ENCODE peak calls at places on chromosomes 7 and 10, in seven cellular contexts. F is cerebellar cortex; P is NB4; M is DMS153; X is effector CD4-positive, alpha-beta T cell; Q is brain microvascular endothelial cell; D is globus pallidus. K is an unnamed sample.

GRCh38 chr10:113232928-113233511 is 283.0 kb downstream of the TCF7L2 start:
- DNase-seq in X (no peak), M (no peak), P (peak), Q (no peak), F (no peak), D (no peak), K (no peak)

GRCh38 chr10:129136866-129137415 is 330.1 kb upstream of the MGMT start:
- DNase-seq in M (no peak), P (no peak), Q (no peak), D (no peak), X (no peak), F (no peak), K (no peak)

GRCh38 chr7:40197527-40197926 is 62.7 kb downstream of the SUGCT start:
- DNase-seq in X (no peak), D (no peak), Q (no peak), F (no peak), P (no peak), M (no peak), K (no peak)

GRCh38 chr7:131252976-131253375 is 74.7 kb upstream of the MKLN1 start:
- DNase-seq in D (no peak), Q (no peak), M (no peak), P (no peak), F (no peak), X (no peak), K (no peak)

GRCh38 chr7:72925546-72926120 is 738 bp downstream of the POM121 start:
- DNase-seq in P (peak), M (no peak), Q (no peak), X (no peak), F (no peak), D (peak), K (no peak)

GRCh38 chr10:56222237-56222636 is 138.8 kb downstream of the ZWINT start:
- DNase-seq in P (no peak), D (no peak), F (no peak), Q (no peak), X (no peak), M (no peak), K (no peak)

GRCh38 chr7:25376207-25376606 is 147.9 kb upstream of the NPVF start:
- DNase-seq in D (peak), P (no peak), Q (no peak), F (no peak), M (no peak), X (no peak), K (no peak)

GRCh38 chr7:18345641-18346234 is 149.8 kb upstream of the HDAC9 start:
- DNase-seq in P (peak), F (peak), D (peak), X (no peak), Q (peak), M (peak), K (no peak)

GRCh38 chr7:143239822-143240221 is 18.0 kb downstream of the TAS2R40 start:
- DNase-seq in D (no peak), Q (no peak), X (no peak), M (no peak), F (no peak), P (peak), K (no peak)

GRCh38 chr10:48404646-48405045 is 98.2 kb downstream of the MAPK8 start:
- DNase-seq in M (no peak), X (no peak), F (no peak), P (peak), Q (no peak), D (no peak), K (no peak)

GRCh38 chr10:70162892-70163201 is 7.5 kb downstream of the SAR1A start:
- DNase-seq in Q (no peak), P (peak), X (no peak), M (no peak), F (no peak), D (no peak), K (peak)

GRCh38 chr10:34710391-34710751 is 104.7 kb downstream of the PARD3 start:
- DNase-seq in D (no peak), P (peak), Q (peak), M (no peak), X (no peak), F (no peak), K (no peak)

GRCh38 chr10:48366261-48366660 is 59.8 kb downstream of the MAPK8 start:
- DNase-seq in M (no peak), D (no peak), Q (no peak), X (no peak), P (no peak), F (no peak), K (no peak)

GRCh38 chr10:115950320-115950719 is 322.7 kb downstream of the GFRA1 start:
- DNase-seq in F (no peak), D (no peak), Q (no peak), P (no peak), M (no peak), X (no peak), K (no peak)

GRCh38 chr10:97517096-97517750 is 18.5 kb downstream of the UBTD1 start:
- DNase-seq in P (no peak), Q (no peak), F (no peak), M (no peak), X (no peak), D (no peak), K (no peak)

GRCh38 chr7:26616235-26616634 is 248.2 kb downstream of the SKAP2 start:
- DNase-seq in D (no peak), F (no peak), Q (no peak), P (no peak), M (no peak), X (no peak), K (no peak)